ENCODE peak calls at places on chromosomes 5 and 9, in seven cellular contexts. K, M, Y, L, V, F and X are unnamed samples.

GRCh38 chr9:123493627-123494026 is 137.6 kb downstream of the CRB2 start:
- DNase-seq in K (no peak), M (no peak), Y (no peak), L (no peak), V (no peak), F (no peak), X (no peak)

GRCh38 chr9:136643596-136644342 is 18.9 kb upstream of the EGFL7 start:
- DNase-seq in K (peak; percentile 45), M (no peak), Y (no peak), L (no peak), V (no peak), F (no peak), X (no peak)

GRCh38 chr5:17305964-17306725 is 88.7 kb downstream of the BASP1 start:
- DNase-seq in K (no peak), M (no peak), Y (peak; percentile 70), L (no peak), V (peak; percentile 88), F (no peak), X (peak; percentile 92)

GRCh38 chr9:88932766-88933165 is 58.5 kb upstream of the S1PR3 start:
- DNase-seq in K (no peak), M (no peak), Y (no peak), L (no peak), V (no peak), F (no peak), X (no peak)

GRCh38 chr9:129312731-129313130 is 134.7 kb upstream of the IER5L start:
- DNase-seq in K (no peak), M (no peak), Y (no peak), L (peak; percentile 6), V (no peak), F (no peak), X (no peak)

GRCh38 chr5:133461796-133462516 is 150.4 kb downstream of the FSTL4 start:
- DNase-seq in K (no peak), M (no peak), Y (no peak), L (no peak), V (no peak), F (no peak), X (no peak)

GRCh38 chr5:164487939-164488338 is 982.5 kb downstream of the MAT2B start:
- DNase-seq in K (no peak), M (no peak), Y (no peak), L (no peak), V (no peak), F (no peak), X (no peak)

GRCh38 chr9:121240394-121241145 is 27.4 kb upstream of the GSN start:
- DNase-seq in K (no peak), M (no peak), Y (no peak), L (no peak), V (peak; percentile 44), F (no peak), X (no peak)

GRCh38 chr9:107712390-107712789 is 222.8 kb upstream of the KLF4 start:
- DNase-seq in K (no peak), M (peak; percentile 91), Y (peak; percentile 37), L (no peak), V (peak; percentile 74), F (peak; percentile 77), X (peak; percentile 56)

GRCh38 chr9:132456241-132456640 is 46.2 kb downstream of the CFAP77 start:
- DNase-seq in K (no peak), M (no peak), Y (no peak), L (no peak), V (no peak), F (no peak), X (no peak)

GRCh38 chr9:115035872-115036612 is 81.9 kb downstream of the TNC start:
- DNase-seq in K (no peak), M (peak; percentile 47), Y (no peak), L (no peak), V (peak; percentile 84), F (peak; percentile 32), X (peak; percentile 48)

GRCh38 chr5:76367623-76368366 is 35.3 kb upstream of the IQGAP2 start:
- DNase-seq in K (peak; percentile 19), M (no peak), Y (peak; percentile 12), L (no peak), V (peak; percentile 4), F (no peak), X (no peak)